ENCODE peak calls at places on chromosomes 16 and 17, in six cellular contexts. C, R, G, P, J and H are unnamed samples.
A peak's percentile ranks its signal among the peaks of the same experiment; 100 is the strongest.

GRCh38 chr16:75265911-75266701 is 14.7 kb upstream of the BCAR1 start:
- DNase-seq in C (peak; percentile 75), G (no peak), P (peak; percentile 82), J (peak; percentile 79), R (no peak), H (peak; percentile 51)

GRCh38 chr16:71867934-71868333 is 16.0 kb downstream of the ZNF821 start:
- DNase-seq in G (no peak), R (no peak), J (no peak), C (no peak), P (no peak), H (no peak)

GRCh38 chr16:63943568-63943967 is 1178.3 kb downstream of the CDH11 start:
- DNase-seq in C (no peak), G (no peak), J (no peak), P (no peak), R (no peak), H (no peak)

GRCh38 chr17:48043171-48043570 is 5.0 kb upstream of the NFE2L1 start:
- DNase-seq in R (no peak), C (no peak), J (no peak), G (no peak), P (no peak), H (no peak)

GRCh38 chr16:17433577-17433960 is 37.2 kb downstream of the XYLT1 start:
- DNase-seq in G (no peak), P (no peak), C (no peak), J (no peak), R (no peak), H (no peak)

GRCh38 chr17:64017381-64017980 is 3.0 kb downstream of the ICAM2 start:
- DNase-seq in J (no peak), G (no peak), P (no peak), C (no peak), R (no peak), H (no peak)

GRCh38 chr17:38322897-38323296 is 20.9 kb downstream of the GPR179 start:
- DNase-seq in P (no peak), J (no peak), G (no peak), R (no peak), C (no peak), H (no peak)

GRCh38 chr16:4096509-4096908 is 19.7 kb downstream of the ADCY9 start:
- DNase-seq in C (no peak), R (no peak), G (no peak), J (no peak), P (no peak), H (no peak)

GRCh38 chr17:11026903-11027302 is 189.0 kb upstream of the PIRT start:
- DNase-seq in C (no peak), G (no peak), R (no peak), P (no peak), J (no peak), H (no peak)

GRCh38 chr16:51994597-51994996 is 552.3 kb downstream of the TOX3 start:
- DNase-seq in P (no peak), G (no peak), R (no peak), C (no peak), J (no peak), H (no peak)

GRCh38 chr17:55238931-55239297 is 25.8 kb upstream of the HLF start:
- DNase-seq in J (no peak), P (peak; percentile 22), G (no peak), C (no peak), R (no peak), H (no peak)

GRCh38 chr16:56742030-56742984 is 12.4 kb downstream of the NUP93 start:
- DNase-seq in G (no peak), J (peak; percentile 71), P (no peak), C (no peak), R (no peak), H (peak; percentile 88)

GRCh38 chr16:65285128-65286120 is 163.6 kb upstream of the CDH11 start:
- DNase-seq in C (peak; percentile 32), J (no peak), R (no peak), P (no peak), G (no peak), H (peak; percentile 67)

GRCh38 chr17:55155867-55156560 is 108.7 kb upstream of the HLF start:
- DNase-seq in G (no peak), P (no peak), J (no peak), R (no peak), C (no peak), H (no peak)

GRCh38 chr16:16120382-16121184 is 102.7 kb downstream of the ABCC6 start:
- DNase-seq in J (peak; percentile 47), C (peak; percentile 64), P (no peak), G (no peak), R (no peak), H (no peak)

GRCh38 chr17:74757931-74758845 is 9.8 kb downstream of the NHERF1 start:
- DNase-seq in G (no peak), J (peak; percentile 56), C (peak; percentile 45), P (no peak), R (no peak), H (peak; percentile 33)

GRCh38 chr16:56611281-56611833 is 3.0 kb downstream of the MT2A start:
- DNase-seq in J (peak; percentile 58), C (peak; percentile 75), R (no peak), P (no peak), G (no peak), H (peak; percentile 34)

GRCh38 chr17:80920406-80920805 is 71.2 kb upstream of the CHMP6 start:
- DNase-seq in P (no peak), J (peak; percentile 77), C (no peak), G (no peak), R (no peak), H (peak; percentile 46)

GRCh38 chr17:45372325-45372869 is 55.6 kb upstream of the MAP3K14 start:
- DNase-seq in P (no peak), R (peak; percentile 12), J (peak; percentile 32), C (no peak), G (no peak), H (no peak)

GRCh38 chr17:38907930-38908675 is 17.3 kb upstream of the LASP1NB start:
- DNase-seq in C (peak; percentile 2), P (no peak), R (no peak), G (no peak), J (no peak), H (no peak)

GRCh38 chr17:76337413-76337777 is 16.3 kb downstream of the PRPSAP1 start:
- DNase-seq in R (no peak), P (no peak), C (no peak), G (no peak), J (no peak), H (no peak)

GRCh38 chr17:40099627-40100418 is 566 bp downstream of the NR1D1 start:
- DNase-seq in J (no peak), P (no peak), C (no peak), R (no peak), G (no peak), H (no peak)

GRCh38 chr16:58339452-58339938 is 44.7 kb upstream of the PRSS54 start:
- DNase-seq in G (no peak), C (no peak), P (no peak), R (no peak), J (peak; percentile 55), H (peak; percentile 8)

GRCh38 chr16:65481956-65482355 is 360.1 kb upstream of the CDH11 start:
- DNase-seq in C (no peak), J (no peak), G (no peak), R (no peak), P (no peak), H (no peak)

GRCh38 chr16:1709356-1709755 is 3.4 kb downstream of the MAPK8IP3 start:
- DNase-seq in C (no peak), J (no peak), R (no peak), G (no peak), P (no peak), H (no peak)

GRCh38 chr16:1706386-1707192 is 594 bp downstream of the MAPK8IP3 start:
- DNase-seq in P (peak; percentile 60), G (no peak), R (no peak), J (peak; percentile 43), C (no peak), H (no peak)

GRCh38 chr16:1707193-1707790 is 1.3 kb downstream of the MAPK8IP3 start:
- DNase-seq in G (no peak), J (peak; percentile 40), P (peak; percentile 35), C (no peak), R (no peak), H (peak; percentile 52)

GRCh38 chr16:1708768-1709180 is 2.8 kb downstream of the MAPK8IP3 start:
- DNase-seq in R (no peak), C (peak; percentile 62), P (no peak), G (no peak), J (peak; percentile 69), H (peak; percentile 39)

GRCh38 chr16:1708083-1708767 is 2.2 kb downstream of the MAPK8IP3 start:
- DNase-seq in R (no peak), P (no peak), G (no peak), C (no peak), J (no peak), H (no peak)
- H3K4me3 ChIP-seq in R (no peak overlapping the region), P (peak overlapping the region; percentile 94), G (peak overlapping the region; percentile 89), C (peak overlapping the region; percentile 97), J (no peak overlapping the region), H (peak overlapping the region; percentile 91)

GRCh38 chr16:46582313-46582712 is 38.9 kb downstream of the SHCBP1 start:
- DNase-seq in J (no peak), G (no peak), C (no peak), P (no peak), R (no peak), H (no peak)
- TF ChIP-seq CTCF in J (no peak), G (no peak), C (no peak), P (no peak), R (no peak), H (no peak)

DNA sequence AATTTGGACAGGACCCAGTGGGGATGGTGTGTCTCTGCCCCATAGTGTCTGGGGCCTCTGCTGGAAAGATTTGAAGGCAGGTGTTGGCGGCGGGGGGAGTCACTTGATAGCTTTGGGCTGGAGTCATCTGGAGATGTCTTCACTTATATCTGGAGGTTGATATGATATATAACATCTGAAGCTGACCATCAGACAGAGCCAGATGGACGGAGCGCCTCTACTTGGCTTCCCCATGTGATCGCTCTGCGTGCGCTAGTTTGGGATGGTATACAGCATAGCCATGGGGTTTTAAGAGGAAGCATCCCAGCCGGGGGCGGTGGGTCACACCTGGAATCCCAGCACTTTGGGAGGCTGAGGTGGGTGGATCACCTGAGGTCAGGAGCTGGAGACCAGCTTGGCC is 130.7 kb upstream of the NLRP1 start:
- DNase-seq in R (no peak), C (no peak), G (no peak), J (no peak), P (no peak), H (no peak)
- H3K4me3 ChIP-seq in R (no peak overlapping the region), C (no peak overlapping the region), G (no peak overlapping the region), J (no peak overlapping the region), P (no peak overlapping the region), H (no peak overlapping the region)

GRCh38 chr17:57109393-57110151 is 24.5 kb downstream of the AKAP1 start:
- DNase-seq in J (peak; percentile 29), R (no peak), C (peak; percentile 75), G (no peak), P (no peak), H (no peak)
- TF ChIP-seq CTCF in J (peak; percentile 15), R (no peak), C (peak; percentile 49), G (peak; percentile 22), P (no peak), H (peak; percentile 17)

DNA sequence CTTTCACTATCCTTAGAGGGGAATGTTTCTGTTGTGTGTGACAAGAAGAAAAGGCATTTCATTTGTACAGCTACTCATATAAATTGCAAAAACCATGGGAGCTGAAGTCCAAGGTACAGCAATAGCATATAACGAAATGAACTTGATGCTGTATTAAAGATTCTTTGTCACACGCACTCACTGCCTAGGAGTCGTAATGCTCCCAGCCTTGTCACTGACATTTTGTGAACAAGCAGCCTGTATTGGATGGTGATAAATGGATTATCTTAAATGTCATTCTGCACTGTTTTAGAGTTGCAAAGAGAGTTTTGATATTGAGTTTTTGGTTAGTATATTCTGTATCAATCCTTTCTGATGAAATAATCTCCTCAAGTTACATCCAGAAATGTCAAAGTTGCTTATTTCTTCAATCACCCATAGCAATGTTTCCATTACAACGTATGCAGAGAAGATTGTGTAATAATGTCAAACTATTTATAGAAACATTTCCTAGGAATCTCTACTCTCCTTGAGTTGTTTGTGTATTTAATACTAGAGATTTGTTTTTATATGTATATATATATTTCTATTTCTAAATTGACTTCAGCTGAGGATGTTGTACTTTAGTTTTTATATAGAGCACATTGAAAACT is 270.6 kb downstream of the FTO start:
- DNase-seq in G (no peak), P (no peak), R (no peak), C (no peak), J (peak; percentile 48), H (peak; percentile 41)
- H3K4me3 ChIP-seq in G (no peak overlapping the region), P (no peak overlapping the region), R (no peak overlapping the region), C (no peak overlapping the region), J (no peak overlapping the region), H (no peak overlapping the region)